ENCODE peak calls at places on chromosome 5, in four cellular contexts. P is left lung, E is psoas muscle, K is GM23248. C is an unnamed sample. For H3K27me3, the result is how much of the 10 kb centered on the place peaks cover.

GRCh38 chr5:6544561-6544935 is 88.3 kb downstream of the NSUN2 start:
- DNase-seq in P (no peak), K (no peak), E (no peak), C (no peak)

GRCh38 chr5:42952575-42952974 is 87.5 kb downstream of the ANXA2R start:
- DNase-seq in K (peak), P (no peak), E (no peak), C (no peak)

GRCh38 chr5:129460121-129460950 is at the start of gene ADAMTS19:
- DNase-seq in E (no peak), P (peak), K (peak), C (no peak)

GRCh38 chr5:161167001-161167765 is 315.2 kb upstream of the ATP10B start:
- DNase-seq in P (no peak), E (no peak), K (no peak), C (no peak)

GRCh38 chr5:96288845-96289185 is 144.2 kb downstream of the PCSK1 start:
- DNase-seq in P (no peak), K (peak), E (no peak), C (no peak)

GRCh38 chr5:161744276-161744675 is 58.8 kb downstream of the GABRA6 start:
- DNase-seq in E (no peak), K (no peak), P (no peak), C (no peak)

GRCh38 chr5:132500931-132501628 is 10.5 kb upstream of the IRF1 start:
- DNase-seq in K (peak), E (peak), P (no peak), C (peak)

GRCh38 chr5:59763545-59763944 is 130.0 kb downstream of the PDE4D start:
- DNase-seq in P (no peak), K (no peak), E (no peak), C (no peak)

GRCh38 chr5:59571077-59571476 is 322.4 kb downstream of the PDE4D start:
- DNase-seq in E (no peak), P (no peak), K (no peak), C (no peak)

GRCh38 chr5:108688487-108688886 is 59.2 kb upstream of the FER start:
- DNase-seq in E (no peak), K (no peak), P (no peak), C (no peak)

GRCh38 chr5:38994329-38994927 is 79.8 kb downstream of the RICTOR start:
- DNase-seq in E (no peak), K (peak), P (no peak), C (no peak)

GRCh38 chr5:175889910-175890684 is 18.7 kb downstream of the CPLX2 start:
- DNase-seq in E (no peak), P (no peak), K (no peak), C (no peak)

GRCh38 chr5:102283111-102283797 is 12.8 kb downstream of the SLCO4C1 start:
- DNase-seq in P (no peak), K (no peak), E (no peak), C (no peak)

DNA sequence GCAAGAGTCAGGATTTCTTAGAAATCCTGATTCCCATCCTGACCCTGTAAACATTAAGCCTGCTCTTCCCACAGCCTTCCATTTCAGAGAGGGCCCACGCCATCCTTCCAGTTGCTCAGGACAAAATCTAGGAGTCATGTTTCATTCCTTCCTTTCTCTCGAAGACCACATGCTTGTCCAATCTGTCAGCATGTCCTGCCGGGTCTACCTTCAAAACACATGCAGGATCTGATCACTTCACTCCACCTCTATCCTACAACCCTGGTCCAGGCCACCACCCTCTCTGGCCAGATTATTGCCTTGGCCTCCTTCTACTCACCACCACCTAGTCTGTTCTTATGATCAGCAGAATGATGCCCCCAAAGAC is 79.8 kb downstream of the C5orf15 start:
- DNase-seq in P (no peak), E (peak), K (no peak), C (no peak)
- H3K27ac ChIP-seq in P (no peak), E (no peak), K (no peak), C (no peak)

GRCh38 chr5:9924614-9925013 is 294.5 kb upstream of the TAS2R1 start:
- DNase-seq in P (no peak), K (peak), E (no peak), C (no peak)

GRCh38 chr5:9922719-9923118 is 292.6 kb upstream of the TAS2R1 start:
- DNase-seq in K (no peak), P (no peak), E (no peak), C (no peak)

GRCh38 chr5:9920696-9921095 is 290.5 kb upstream of the TAS2R1 start:
- DNase-seq in P (no peak), K (no peak), E (no peak), C (no peak)

GRCh38 chr5:9919306-9920030 is 289.3 kb upstream of the TAS2R1 start:
- DNase-seq in K (no peak), E (no peak), P (no peak), C (no peak)
- H3K27me3 ChIP-seq in K (under half), E (under half), P (under half), C (under half)

GRCh38 chr5:68027519-68027918 is 188.0 kb upstream of the PIK3R1 start:
- DNase-seq in K (peak), P (no peak), E (no peak), C (no peak)
- H3K4me3 ChIP-seq in K (peak), P (no peak), E (no peak), C (no peak)

DNA sequence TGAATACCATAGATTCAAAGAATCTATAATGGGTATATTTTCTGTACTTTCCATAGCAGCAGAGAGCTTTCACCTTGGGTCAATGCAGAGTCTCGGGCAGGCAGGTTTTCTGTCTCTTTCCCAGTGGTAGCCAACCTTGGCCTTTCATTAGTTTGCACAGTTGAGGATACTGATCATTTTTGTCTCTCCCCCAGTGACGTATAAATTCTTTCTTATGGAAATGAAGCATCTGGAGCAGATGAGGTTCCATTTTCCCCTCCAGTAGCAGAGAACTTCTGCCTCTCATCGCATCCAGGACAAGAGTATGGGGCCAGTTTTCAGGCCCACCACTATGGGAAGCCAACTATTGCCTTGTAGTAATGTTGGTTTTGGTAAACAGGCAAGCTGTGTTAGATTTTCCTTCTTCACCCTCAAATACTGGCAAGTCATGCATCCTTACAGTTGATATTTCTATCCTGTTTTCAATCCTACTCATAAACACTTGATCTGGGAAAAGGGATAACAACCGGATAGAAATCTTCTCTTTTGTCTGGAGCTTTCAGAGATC is 845.2 kb upstream of the CDH18 start:
- DNase-seq in P (no peak), E (no peak), K (no peak), C (no peak)
- H3K27ac ChIP-seq in P (no peak), E (no peak), K (no peak), C (no peak)

GRCh38 chr5:173239233-173239593 is 4.2 kb upstream of the NKX2-5 start:
- DNase-seq in K (no peak), P (no peak), E (no peak), C (no peak)
- H3K27me3 ChIP-seq in K (half or more), P (half or more), E (under half), C (half or more)

DNA sequence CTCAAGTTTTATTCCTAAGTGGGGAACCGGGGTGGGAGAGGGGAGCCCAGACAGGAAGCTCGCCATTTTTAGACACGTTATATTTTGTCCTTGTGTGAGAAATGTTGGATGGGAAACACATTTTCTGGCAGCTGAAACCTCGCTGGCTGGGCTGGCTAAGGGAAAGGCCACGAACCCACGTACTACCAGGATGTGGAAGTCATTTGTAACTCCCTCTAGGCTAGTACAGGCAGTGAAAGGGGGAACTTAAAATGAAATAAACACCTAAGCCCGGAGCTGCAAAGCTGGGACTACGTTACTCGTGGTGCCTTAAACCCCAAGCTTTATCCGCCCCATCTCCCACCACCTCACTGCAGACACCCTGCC is 42.5 kb downstream of the TMEM174 start:
- DNase-seq in E (no peak), K (no peak), P (no peak), C (no peak)
- H3K4me3 ChIP-seq in E (peak), K (peak), P (peak), C (peak)